ENCODE peak calls at places on chromosomes 13 and 19, in six cellular contexts. One of them, this sample, is unnamed.

GRCh38 chr13:30708541-30708940 is 26.8 kb upstream of the ALOX5AP start:
- DNase-seq in endothelial cell: no peak
- DNase-seq in T-cell: no peak
- DNase-seq in activated CD4-positive, CD25-positive, alpha-beta regulatory T cell: no peak
- DNase-seq in stimulated activated naive CD8-positive, alpha-beta T cell treated with anti-CD3 and anti-CD28 coated beads, Interleukin-15, Interleukin-2, amounts not matched to agents 100 U/mL and 50 U/mL, for 24 hours: no peak
- DNase-seq in AG09319: peak; percentile 5
- DNase-seq in this sample: no peak

GRCh38 chr19:40702337-40703012 is 12.0 kb upstream of the NUMBL start:
- DNase-seq in endothelial cell: peak; percentile 67
- DNase-seq in stimulated activated naive CD8-positive, alpha-beta T cell treated with anti-CD3 and anti-CD28 coated beads, Interleukin-15, Interleukin-2, amounts not matched to agents 100 U/mL and 50 U/mL, for 24 hours: no peak
- DNase-seq in activated CD4-positive, CD25-positive, alpha-beta regulatory T cell: no peak
- DNase-seq in AG09319: no peak
- DNase-seq in T-cell: no peak
- DNase-seq in this sample: no peak

GRCh38 chr13:46354143-46355087 is 32.6 kb downstream of the RUBCNL start:
- DNase-seq in stimulated activated naive CD8-positive, alpha-beta T cell treated with anti-CD3 and anti-CD28 coated beads, Interleukin-15, Interleukin-2, amounts not matched to agents 100 U/mL and 50 U/mL, for 24 hours: peak; percentile 22
- DNase-seq in activated CD4-positive, CD25-positive, alpha-beta regulatory T cell: no peak
- DNase-seq in AG09319: peak; percentile 57
- DNase-seq in endothelial cell: no peak
- DNase-seq in T-cell: no peak
- DNase-seq in this sample: peak; percentile 98

GRCh38 chr13:78700121-78700910 is 41.4 kb upstream of the OBI1 start:
- DNase-seq in T-cell: no peak
- DNase-seq in endothelial cell: no peak
- DNase-seq in stimulated activated naive CD8-positive, alpha-beta T cell treated with anti-CD3 and anti-CD28 coated beads, Interleukin-15, Interleukin-2, amounts not matched to agents 100 U/mL and 50 U/mL, for 24 hours: no peak
- DNase-seq in AG09319: no peak
- DNase-seq in activated CD4-positive, CD25-positive, alpha-beta regulatory T cell: no peak
- DNase-seq in this sample: peak; percentile 4

GRCh38 chr13:32682740-32683139 is 96.5 kb downstream of the PDS5B start:
- DNase-seq in activated CD4-positive, CD25-positive, alpha-beta regulatory T cell: no peak
- DNase-seq in T-cell: no peak
- DNase-seq in AG09319: no peak
- DNase-seq in stimulated activated naive CD8-positive, alpha-beta T cell treated with anti-CD3 and anti-CD28 coated beads, Interleukin-15, Interleukin-2, amounts not matched to agents 100 U/mL and 50 U/mL, for 24 hours: no peak
- DNase-seq in endothelial cell: no peak
- DNase-seq in this sample: no peak

GRCh38 chr13:66567899-66568612 is 662.1 kb downstream of the PCDH9 start:
- DNase-seq in stimulated activated naive CD8-positive, alpha-beta T cell treated with anti-CD3 and anti-CD28 coated beads, Interleukin-15, Interleukin-2, amounts not matched to agents 100 U/mL and 50 U/mL, for 24 hours: no peak
- DNase-seq in T-cell: no peak
- DNase-seq in endothelial cell: no peak
- DNase-seq in AG09319: no peak
- DNase-seq in activated CD4-positive, CD25-positive, alpha-beta regulatory T cell: no peak
- DNase-seq in this sample: no peak

GRCh38 chr13:59877933-59878332 is 285.8 kb downstream of the DIAPH3 start:
- DNase-seq in activated CD4-positive, CD25-positive, alpha-beta regulatory T cell: no peak
- DNase-seq in T-cell: no peak
- DNase-seq in AG09319: peak; percentile 20
- DNase-seq in endothelial cell: no peak
- DNase-seq in stimulated activated naive CD8-positive, alpha-beta T cell treated with anti-CD3 and anti-CD28 coated beads, Interleukin-15, Interleukin-2, amounts not matched to agents 100 U/mL and 50 U/mL, for 24 hours: no peak
- DNase-seq in this sample: no peak

GRCh38 chr19:40223135-40223822 is 3.2 kb downstream of the CCNP start:
- DNase-seq in T-cell: peak; percentile 39
- DNase-seq in stimulated activated naive CD8-positive, alpha-beta T cell treated with anti-CD3 and anti-CD28 coated beads, Interleukin-15, Interleukin-2, amounts not matched to agents 100 U/mL and 50 U/mL, for 24 hours: no peak
- DNase-seq in AG09319: no peak
- DNase-seq in activated CD4-positive, CD25-positive, alpha-beta regulatory T cell: no peak
- DNase-seq in endothelial cell: no peak
- DNase-seq in this sample: no peak

GRCh38 chr19:40603071-40603718 is 2.0 kb downstream of the LTBP4 start:
- DNase-seq in activated CD4-positive, CD25-positive, alpha-beta regulatory T cell: no peak
- DNase-seq in endothelial cell: no peak
- DNase-seq in T-cell: no peak
- DNase-seq in stimulated activated naive CD8-positive, alpha-beta T cell treated with anti-CD3 and anti-CD28 coated beads, Interleukin-15, Interleukin-2, amounts not matched to agents 100 U/mL and 50 U/mL, for 24 hours: no peak
- DNase-seq in AG09319: no peak
- DNase-seq in this sample: peak; percentile 52

GRCh38 chr13:114129649-114130062 is 2.8 kb downstream of the RASA3 start:
- DNase-seq in activated CD4-positive, CD25-positive, alpha-beta regulatory T cell: no peak
- DNase-seq in endothelial cell: no peak
- DNase-seq in stimulated activated naive CD8-positive, alpha-beta T cell treated with anti-CD3 and anti-CD28 coated beads, Interleukin-15, Interleukin-2, amounts not matched to agents 100 U/mL and 50 U/mL, for 24 hours: peak; percentile 69
- DNase-seq in T-cell: no peak
- DNase-seq in AG09319: no peak
- DNase-seq in this sample: no peak

GRCh38 chr13:44698076-44698475 is 121.9 kb upstream of the TSC22D1 start:
- DNase-seq in activated CD4-positive, CD25-positive, alpha-beta regulatory T cell: no peak
- DNase-seq in stimulated activated naive CD8-positive, alpha-beta T cell treated with anti-CD3 and anti-CD28 coated beads, Interleukin-15, Interleukin-2, amounts not matched to agents 100 U/mL and 50 U/mL, for 24 hours: no peak
- DNase-seq in AG09319: no peak
- DNase-seq in endothelial cell: no peak
- DNase-seq in T-cell: no peak
- DNase-seq in this sample: no peak

GRCh38 chr13:67303661-67304333 is 73.7 kb upstream of the PCDH9 start:
- DNase-seq in T-cell: no peak
- DNase-seq in endothelial cell: no peak
- DNase-seq in stimulated activated naive CD8-positive, alpha-beta T cell treated with anti-CD3 and anti-CD28 coated beads, Interleukin-15, Interleukin-2, amounts not matched to agents 100 U/mL and 50 U/mL, for 24 hours: no peak
- DNase-seq in activated CD4-positive, CD25-positive, alpha-beta regulatory T cell: no peak
- DNase-seq in AG09319: no peak
- DNase-seq in this sample: no peak

GRCh38 chr13:106484755-106485193 is 50.7 kb downstream of the EFNB2 start:
- DNase-seq in T-cell: no peak
- DNase-seq in endothelial cell: no peak
- DNase-seq in stimulated activated naive CD8-positive, alpha-beta T cell treated with anti-CD3 and anti-CD28 coated beads, Interleukin-15, Interleukin-2, amounts not matched to agents 100 U/mL and 50 U/mL, for 24 hours: no peak
- DNase-seq in AG09319: no peak
- DNase-seq in activated CD4-positive, CD25-positive, alpha-beta regulatory T cell: no peak
- DNase-seq in this sample: no peak

GRCh38 chr19:4839192-4839591 is 7.7 kb upstream of the TICAM1 start:
- DNase-seq in endothelial cell: no peak
- DNase-seq in T-cell: no peak
- DNase-seq in AG09319: no peak
- DNase-seq in stimulated activated naive CD8-positive, alpha-beta T cell treated with anti-CD3 and anti-CD28 coated beads, Interleukin-15, Interleukin-2, amounts not matched to agents 100 U/mL and 50 U/mL, for 24 hours: no peak
- DNase-seq in activated CD4-positive, CD25-positive, alpha-beta regulatory T cell: no peak
- DNase-seq in this sample: no peak

GRCh38 chr13:32840840-32841713 is 175.1 kb upstream of the KL start:
- DNase-seq in activated CD4-positive, CD25-positive, alpha-beta regulatory T cell: no peak
- DNase-seq in AG09319: no peak
- DNase-seq in stimulated activated naive CD8-positive, alpha-beta T cell treated with anti-CD3 and anti-CD28 coated beads, Interleukin-15, Interleukin-2, amounts not matched to agents 100 U/mL and 50 U/mL, for 24 hours: no peak
- DNase-seq in T-cell: no peak
- DNase-seq in endothelial cell: no peak
- DNase-seq in this sample: peak; percentile 8

GRCh38 chr13:40366119-40366518 is 300.3 kb downstream of the FOXO1 start:
- DNase-seq in AG09319: no peak
- DNase-seq in activated CD4-positive, CD25-positive, alpha-beta regulatory T cell: no peak
- DNase-seq in T-cell: no peak
- DNase-seq in stimulated activated naive CD8-positive, alpha-beta T cell treated with anti-CD3 and anti-CD28 coated beads, Interleukin-15, Interleukin-2, amounts not matched to agents 100 U/mL and 50 U/mL, for 24 hours: no peak
- DNase-seq in endothelial cell: no peak
- DNase-seq in this sample: no peak

GRCh38 chr13:79385694-79386093 is 20.4 kb downstream of the RBM26 start:
- DNase-seq in activated CD4-positive, CD25-positive, alpha-beta regulatory T cell: no peak
- DNase-seq in AG09319: no peak
- DNase-seq in stimulated activated naive CD8-positive, alpha-beta T cell treated with anti-CD3 and anti-CD28 coated beads, Interleukin-15, Interleukin-2, amounts not matched to agents 100 U/mL and 50 U/mL, for 24 hours: peak; percentile 41
- DNase-seq in endothelial cell: no peak
- DNase-seq in T-cell: no peak
- DNase-seq in this sample: no peak

GRCh38 chr13:60062502-60062901 is 101.2 kb downstream of the DIAPH3 start:
- DNase-seq in AG09319: no peak
- DNase-seq in activated CD4-positive, CD25-positive, alpha-beta regulatory T cell: no peak
- DNase-seq in stimulated activated naive CD8-positive, alpha-beta T cell treated with anti-CD3 and anti-CD28 coated beads, Interleukin-15, Interleukin-2, amounts not matched to agents 100 U/mL and 50 U/mL, for 24 hours: no peak
- DNase-seq in T-cell: no peak
- DNase-seq in endothelial cell: no peak
- DNase-seq in this sample: no peak

GRCh38 chr13:56338421-56338820 is 802.3 kb upstream of the PRR20A start:
- DNase-seq in endothelial cell: no peak
- DNase-seq in T-cell: no peak
- DNase-seq in activated CD4-positive, CD25-positive, alpha-beta regulatory T cell: no peak
- DNase-seq in AG09319: no peak
- DNase-seq in stimulated activated naive CD8-positive, alpha-beta T cell treated with anti-CD3 and anti-CD28 coated beads, Interleukin-15, Interleukin-2, amounts not matched to agents 100 U/mL and 50 U/mL, for 24 hours: no peak
- DNase-seq in this sample: no peak

GRCh38 chr13:41058229-41059070 is 2.9 kb upstream of the WBP4 start:
- DNase-seq in T-cell: no peak
- DNase-seq in AG09319: no peak
- DNase-seq in activated CD4-positive, CD25-positive, alpha-beta regulatory T cell: no peak
- DNase-seq in stimulated activated naive CD8-positive, alpha-beta T cell treated with anti-CD3 and anti-CD28 coated beads, Interleukin-15, Interleukin-2, amounts not matched to agents 100 U/mL and 50 U/mL, for 24 hours: no peak
- DNase-seq in endothelial cell: no peak
- DNase-seq in this sample: peak; percentile 36

GRCh38 chr19:50967924-50968708 is 1.3 kb downstream of the KLK6 start:
- DNase-seq in endothelial cell: no peak
- DNase-seq in AG09319: no peak
- DNase-seq in activated CD4-positive, CD25-positive, alpha-beta regulatory T cell: no peak
- DNase-seq in T-cell: no peak
- DNase-seq in stimulated activated naive CD8-positive, alpha-beta T cell treated with anti-CD3 and anti-CD28 coated beads, Interleukin-15, Interleukin-2, amounts not matched to agents 100 U/mL and 50 U/mL, for 24 hours: no peak
- DNase-seq in this sample: no peak

GRCh38 chr13:114005206-114005720 is 31.4 kb upstream of the C13orf46 start:
- DNase-seq in AG09319: no peak
- DNase-seq in endothelial cell: no peak
- DNase-seq in activated CD4-positive, CD25-positive, alpha-beta regulatory T cell: no peak
- DNase-seq in T-cell: no peak
- DNase-seq in stimulated activated naive CD8-positive, alpha-beta T cell treated with anti-CD3 and anti-CD28 coated beads, Interleukin-15, Interleukin-2, amounts not matched to agents 100 U/mL and 50 U/mL, for 24 hours: no peak
- DNase-seq in this sample: no peak

GRCh38 chr13:79392882-79393563 is 13.0 kb downstream of the RBM26 start:
- DNase-seq in stimulated activated naive CD8-positive, alpha-beta T cell treated with anti-CD3 and anti-CD28 coated beads, Interleukin-15, Interleukin-2, amounts not matched to agents 100 U/mL and 50 U/mL, for 24 hours: no peak
- DNase-seq in T-cell: no peak
- DNase-seq in activated CD4-positive, CD25-positive, alpha-beta regulatory T cell: no peak
- DNase-seq in endothelial cell: no peak
- DNase-seq in AG09319: no peak
- DNase-seq in this sample: peak; percentile 76

GRCh38 chr13:103510007-103510406 is 443.8 kb upstream of the SLC10A2 start:
- DNase-seq in stimulated activated naive CD8-positive, alpha-beta T cell treated with anti-CD3 and anti-CD28 coated beads, Interleukin-15, Interleukin-2, amounts not matched to agents 100 U/mL and 50 U/mL, for 24 hours: no peak
- DNase-seq in AG09319: no peak
- DNase-seq in activated CD4-positive, CD25-positive, alpha-beta regulatory T cell: no peak
- DNase-seq in T-cell: no peak
- DNase-seq in endothelial cell: no peak
- DNase-seq in this sample: no peak

GRCh38 chr19:13795595-13796300 is 505 bp downstream of the ZSWIM4 start:
- DNase-seq in T-cell: no peak
- DNase-seq in AG09319: no peak
- DNase-seq in endothelial cell: no peak
- DNase-seq in stimulated activated naive CD8-positive, alpha-beta T cell treated with anti-CD3 and anti-CD28 coated beads, Interleukin-15, Interleukin-2, amounts not matched to agents 100 U/mL and 50 U/mL, for 24 hours: no peak
- DNase-seq in activated CD4-positive, CD25-positive, alpha-beta regulatory T cell: no peak
- DNase-seq in this sample: peak; percentile 40

GRCh38 chr19:43966079-43966694 is 15.2 kb downstream of the ZNF221 start:
- DNase-seq in stimulated activated naive CD8-positive, alpha-beta T cell treated with anti-CD3 and anti-CD28 coated beads, Interleukin-15, Interleukin-2, amounts not matched to agents 100 U/mL and 50 U/mL, for 24 hours: no peak
- DNase-seq in activated CD4-positive, CD25-positive, alpha-beta regulatory T cell: no peak
- DNase-seq in T-cell: no peak
- DNase-seq in AG09319: no peak
- DNase-seq in endothelial cell: no peak
- DNase-seq in this sample: no peak

GRCh38 chr13:91586609-91587008 is 188.2 kb downstream of the GPC5 start:
- DNase-seq in AG09319: no peak
- DNase-seq in endothelial cell: no peak
- DNase-seq in stimulated activated naive CD8-positive, alpha-beta T cell treated with anti-CD3 and anti-CD28 coated beads, Interleukin-15, Interleukin-2, amounts not matched to agents 100 U/mL and 50 U/mL, for 24 hours: no peak
- DNase-seq in T-cell: no peak
- DNase-seq in activated CD4-positive, CD25-positive, alpha-beta regulatory T cell: no peak
- DNase-seq in this sample: no peak

This sample was measured in renal cortical epithelial cell.